ENCODE peak calls at places on chromosomes 12 and 14, in ten cellular contexts. One of them, this sample, is unnamed.

GRCh38 chr12:12327802-12328201 is 22.2 kb downstream of the MANSC1 start:
- DNase-seq in IMR-90: peak
- DNase-seq in AG04450: no peak
- DNase-seq in lower lobe of right lung: no peak
- DNase-seq in A549: peak
- DNase-seq in Peyer's patch: no peak
- DNase-seq in body of pancreas: no peak
- DNase-seq in breast epithelium: no peak
- DNase-seq in pancreas: no peak
- DNase-seq in neuronal stem cell: no peak
- DNase-seq in this sample: peak

GRCh38 chr12:107385518-107385917 is 292.2 kb upstream of the CRY1 start:
- DNase-seq in breast epithelium: peak
- DNase-seq in neuronal stem cell: no peak
- DNase-seq in AG04450: no peak
- DNase-seq in body of pancreas: no peak
- DNase-seq in lower lobe of right lung: no peak
- DNase-seq in Peyer's patch: no peak
- DNase-seq in pancreas: no peak
- DNase-seq in A549: no peak
- DNase-seq in IMR-90: no peak
- DNase-seq in this sample: peak

GRCh38 chr14:50883827-50884197 is 12.0 kb downstream of the ABHD12B start:
- DNase-seq in lower lobe of right lung: no peak
- DNase-seq in body of pancreas: no peak
- DNase-seq in A549: no peak
- DNase-seq in neuronal stem cell: no peak
- DNase-seq in pancreas: no peak
- DNase-seq in IMR-90: no peak
- DNase-seq in Peyer's patch: no peak
- DNase-seq in AG04450: no peak
- DNase-seq in breast epithelium: no peak
- DNase-seq in this sample: no peak

GRCh38 chr14:100080206-100080605 is 15.0 kb downstream of the EVL start:
- DNase-seq in IMR-90: no peak
- DNase-seq in A549: no peak
- DNase-seq in breast epithelium: no peak
- DNase-seq in lower lobe of right lung: no peak
- DNase-seq in neuronal stem cell: no peak
- DNase-seq in pancreas: no peak
- DNase-seq in Peyer's patch: no peak
- DNase-seq in body of pancreas: no peak
- DNase-seq in AG04450: no peak
- DNase-seq in this sample: no peak

GRCh38 chr14:75673345-75673744 is 12.3 kb downstream of the TTLL5 start:
- DNase-seq in body of pancreas: no peak
- DNase-seq in IMR-90: no peak
- DNase-seq in AG04450: no peak
- DNase-seq in neuronal stem cell: no peak
- DNase-seq in Peyer's patch: no peak
- DNase-seq in A549: no peak
- DNase-seq in pancreas: no peak
- DNase-seq in lower lobe of right lung: no peak
- DNase-seq in breast epithelium: no peak
- DNase-seq in this sample: no peak

GRCh38 chr12:22283006-22283506 is 51.5 kb downstream of the ST8SIA1 start:
- DNase-seq in Peyer's patch: no peak
- DNase-seq in neuronal stem cell: no peak
- DNase-seq in A549: no peak
- DNase-seq in breast epithelium: no peak
- DNase-seq in lower lobe of right lung: no peak
- DNase-seq in AG04450: no peak
- DNase-seq in IMR-90: peak
- DNase-seq in pancreas: no peak
- DNase-seq in body of pancreas: no peak
- DNase-seq in this sample: peak

GRCh38 chr12:49838973-49839633 is 3.8 kb downstream of the BCDIN3D start:
- DNase-seq in A549: peak
- DNase-seq in lower lobe of right lung: no peak
- DNase-seq in IMR-90: peak
- DNase-seq in breast epithelium: peak
- DNase-seq in AG04450: no peak
- DNase-seq in Peyer's patch: no peak
- DNase-seq in pancreas: no peak
- DNase-seq in body of pancreas: no peak
- DNase-seq in neuronal stem cell: no peak
- DNase-seq in this sample: peak

GRCh38 chr12:113135178-113136127 is at the start of gene RASAL1:
- DNase-seq in IMR-90: no peak
- DNase-seq in breast epithelium: peak
- DNase-seq in body of pancreas: peak
- DNase-seq in pancreas: peak
- DNase-seq in lower lobe of right lung: peak
- DNase-seq in Peyer's patch: peak
- DNase-seq in neuronal stem cell: no peak
- DNase-seq in A549: peak
- DNase-seq in AG04450: no peak
- DNase-seq in this sample: no peak

GRCh38 chr12:93593833-93594232 is 21.4 kb downstream of the SOCS2 start:
- DNase-seq in pancreas: no peak
- DNase-seq in A549: no peak
- DNase-seq in IMR-90: no peak
- DNase-seq in body of pancreas: no peak
- DNase-seq in neuronal stem cell: no peak
- DNase-seq in AG04450: no peak
- DNase-seq in lower lobe of right lung: no peak
- DNase-seq in breast epithelium: no peak
- DNase-seq in Peyer's patch: no peak
- DNase-seq in this sample: no peak

GRCh38 chr12:93595336-93595735 is 22.9 kb downstream of the SOCS2 start:
- DNase-seq in body of pancreas: no peak
- DNase-seq in IMR-90: no peak
- DNase-seq in breast epithelium: no peak
- DNase-seq in Peyer's patch: no peak
- DNase-seq in AG04450: no peak
- DNase-seq in A549: no peak
- DNase-seq in lower lobe of right lung: no peak
- DNase-seq in neuronal stem cell: no peak
- DNase-seq in pancreas: no peak
- DNase-seq in this sample: no peak

GRCh38 chr12:93592641-93593396 is 20.3 kb downstream of the SOCS2 start:
- DNase-seq in body of pancreas: no peak
- DNase-seq in lower lobe of right lung: no peak
- DNase-seq in A549: no peak
- DNase-seq in pancreas: no peak
- DNase-seq in IMR-90: no peak
- DNase-seq in AG04450: no peak
- DNase-seq in neuronal stem cell: no peak
- DNase-seq in breast epithelium: no peak
- DNase-seq in Peyer's patch: no peak
- DNase-seq in this sample: no peak

GRCh38 chr12:93597608-93598007 is 25.1 kb downstream of the SOCS2 start:
- DNase-seq in AG04450: no peak
- DNase-seq in body of pancreas: no peak
- DNase-seq in lower lobe of right lung: no peak
- DNase-seq in A549: no peak
- DNase-seq in pancreas: no peak
- DNase-seq in neuronal stem cell: no peak
- DNase-seq in IMR-90: no peak
- DNase-seq in Peyer's patch: no peak
- DNase-seq in breast epithelium: no peak
- DNase-seq in this sample: no peak

DNA sequence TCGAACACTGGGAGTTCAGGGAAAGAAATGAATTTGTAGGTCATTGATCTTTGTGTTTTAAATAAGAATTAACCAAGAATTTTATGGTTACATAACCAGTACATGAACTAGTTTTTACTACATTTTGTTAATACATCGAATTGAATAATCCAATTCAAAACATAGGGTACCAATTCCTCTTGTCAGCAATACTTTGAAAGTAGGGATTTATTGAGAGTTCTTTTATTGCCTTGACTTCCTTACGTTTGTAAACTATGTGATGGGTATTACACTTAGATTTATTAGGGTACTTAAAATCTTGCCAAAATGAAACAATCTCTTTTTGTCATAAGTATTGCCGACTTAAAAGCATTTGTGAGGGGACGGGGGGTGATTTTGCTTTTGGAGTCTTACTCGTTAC is 22.3 kb downstream of the SOCS2 start:
- DNase-seq in IMR-90: no peak
- DNase-seq in breast epithelium: no peak
- DNase-seq in Peyer's patch: no peak
- DNase-seq in pancreas: no peak
- DNase-seq in lower lobe of right lung: no peak
- DNase-seq in A549: no peak
- DNase-seq in body of pancreas: no peak
- DNase-seq in AG04450: no peak
- DNase-seq in neuronal stem cell: no peak
- DNase-seq in this sample: no peak
- H3K27ac ChIP-seq in IMR-90: no peak
- H3K27ac ChIP-seq in breast epithelium: peak
- H3K27ac ChIP-seq in Peyer's patch: no peak
- H3K27ac ChIP-seq in pancreas: no peak
- H3K27ac ChIP-seq in lower lobe of right lung: peak
- H3K27ac ChIP-seq in A549: no peak
- H3K27ac ChIP-seq in body of pancreas: peak
- H3K27ac ChIP-seq in AG04450: no peak
- H3K27ac ChIP-seq in neuronal stem cell: no peak
- H3K27ac ChIP-seq in this sample: no peak

GRCh38 chr12:102425109-102426009 is 55.0 kb downstream of the IGF1 start:
- DNase-seq in pancreas: no peak
- DNase-seq in A549: no peak
- DNase-seq in lower lobe of right lung: no peak
- DNase-seq in Peyer's patch: no peak
- DNase-seq in neuronal stem cell: no peak
- DNase-seq in IMR-90: no peak
- DNase-seq in breast epithelium: no peak
- DNase-seq in AG04450: no peak
- DNase-seq in body of pancreas: no peak
- DNase-seq in this sample: no peak

GRCh38 chr12:102426599-102427541 is 53.5 kb downstream of the IGF1 start:
- DNase-seq in neuronal stem cell: no peak
- DNase-seq in Peyer's patch: no peak
- DNase-seq in lower lobe of right lung: no peak
- DNase-seq in AG04450: no peak
- DNase-seq in pancreas: no peak
- DNase-seq in IMR-90: peak
- DNase-seq in body of pancreas: no peak
- DNase-seq in breast epithelium: no peak
- DNase-seq in A549: no peak
- DNase-seq in this sample: no peak

GRCh38 chr12:102429755-102430154 is 50.6 kb downstream of the IGF1 start:
- DNase-seq in AG04450: no peak
- DNase-seq in IMR-90: no peak
- DNase-seq in lower lobe of right lung: no peak
- DNase-seq in pancreas: no peak
- DNase-seq in body of pancreas: no peak
- DNase-seq in Peyer's patch: no peak
- DNase-seq in neuronal stem cell: no peak
- DNase-seq in A549: no peak
- DNase-seq in breast epithelium: no peak
- DNase-seq in this sample: no peak

GRCh38 chr12:102429211-102429610 is 51.2 kb downstream of the IGF1 start:
- DNase-seq in Peyer's patch: no peak
- DNase-seq in neuronal stem cell: no peak
- DNase-seq in breast epithelium: no peak
- DNase-seq in A549: no peak
- DNase-seq in AG04450: no peak
- DNase-seq in pancreas: no peak
- DNase-seq in lower lobe of right lung: no peak
- DNase-seq in IMR-90: no peak
- DNase-seq in body of pancreas: no peak
- DNase-seq in this sample: no peak

DNA sequence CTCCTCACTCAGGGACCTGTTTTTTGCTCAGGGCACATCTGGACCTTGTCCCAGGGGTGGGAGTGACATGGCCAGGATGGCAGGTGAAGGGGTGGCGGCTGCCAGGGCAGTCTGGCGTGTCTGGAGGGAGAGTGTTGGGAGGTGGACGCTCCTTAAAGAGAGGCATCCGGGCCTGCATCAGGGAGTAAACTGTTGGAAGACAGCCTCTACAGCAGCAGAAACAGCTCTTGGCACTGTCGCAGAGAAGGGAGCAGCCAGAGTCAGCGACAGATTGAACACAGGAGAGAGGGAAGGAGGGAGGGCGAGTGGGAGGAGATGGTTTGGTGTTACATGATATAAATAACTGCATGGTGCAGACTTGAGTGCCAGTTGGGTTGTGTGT is 52.8 kb downstream of the IGF1 start:
- DNase-seq in AG04450: no peak
- DNase-seq in lower lobe of right lung: no peak
- DNase-seq in body of pancreas: peak
- DNase-seq in Peyer's patch: no peak
- DNase-seq in pancreas: no peak
- DNase-seq in breast epithelium: peak
- DNase-seq in A549: no peak
- DNase-seq in IMR-90: no peak
- DNase-seq in neuronal stem cell: no peak
- DNase-seq in this sample: no peak
- H3K27ac ChIP-seq in AG04450: peak
- H3K27ac ChIP-seq in lower lobe of right lung: no peak
- H3K27ac ChIP-seq in body of pancreas: no peak
- H3K27ac ChIP-seq in Peyer's patch: no peak
- H3K27ac ChIP-seq in pancreas: no peak
- H3K27ac ChIP-seq in breast epithelium: peak
- H3K27ac ChIP-seq in A549: no peak
- H3K27ac ChIP-seq in IMR-90: peak
- H3K27ac ChIP-seq in neuronal stem cell: no peak
- H3K27ac ChIP-seq in this sample: no peak

DNA sequence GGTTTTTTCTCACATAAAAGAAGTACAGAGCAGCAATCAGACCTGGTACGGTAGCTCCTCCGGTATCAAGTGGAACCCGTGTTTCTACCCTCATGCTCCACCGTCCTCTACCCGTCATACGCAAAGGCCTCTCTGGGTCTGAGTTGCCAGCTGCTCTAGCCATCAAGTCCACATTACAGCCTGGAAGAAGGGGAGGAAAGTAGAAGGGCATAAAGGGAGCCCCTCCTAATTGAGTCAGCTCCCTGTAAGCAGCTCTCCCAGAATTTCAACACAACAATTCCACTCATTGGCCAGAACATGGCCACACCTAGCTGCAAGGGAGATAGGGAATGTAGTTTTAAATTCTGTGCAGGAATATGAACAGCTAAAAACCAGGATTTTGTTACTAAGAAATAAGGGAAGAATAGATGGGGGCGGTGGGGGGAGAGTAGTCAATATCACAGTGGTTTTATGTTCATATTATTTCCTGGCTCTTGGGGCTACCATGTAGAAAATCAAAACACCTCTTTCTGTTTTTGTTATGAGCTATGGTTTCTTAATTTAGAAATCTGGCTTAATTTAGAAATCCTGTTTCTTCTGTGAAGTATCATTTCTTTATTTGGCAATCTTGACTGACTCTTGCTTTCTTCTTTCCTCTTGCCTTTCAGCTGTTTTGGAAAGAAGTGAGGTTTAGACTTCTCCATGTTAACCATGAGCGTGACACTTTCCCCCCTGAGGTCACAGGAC is 103.9 kb downstream of the AKAP6 start:
- DNase-seq in lower lobe of right lung: no peak
- DNase-seq in A549: no peak
- DNase-seq in IMR-90: no peak
- DNase-seq in neuronal stem cell: no peak
- DNase-seq in Peyer's patch: no peak
- DNase-seq in AG04450: no peak
- DNase-seq in pancreas: no peak
- DNase-seq in breast epithelium: no peak
- DNase-seq in body of pancreas: no peak
- DNase-seq in this sample: no peak
- H3K27ac ChIP-seq in lower lobe of right lung: no peak
- H3K27ac ChIP-seq in A549: no peak
- H3K27ac ChIP-seq in IMR-90: no peak
- H3K27ac ChIP-seq in neuronal stem cell: no peak
- H3K27ac ChIP-seq in Peyer's patch: no peak
- H3K27ac ChIP-seq in AG04450: no peak
- H3K27ac ChIP-seq in pancreas: no peak
- H3K27ac ChIP-seq in breast epithelium: peak
- H3K27ac ChIP-seq in body of pancreas: no peak
- H3K27ac ChIP-seq in this sample: no peak

DNA sequence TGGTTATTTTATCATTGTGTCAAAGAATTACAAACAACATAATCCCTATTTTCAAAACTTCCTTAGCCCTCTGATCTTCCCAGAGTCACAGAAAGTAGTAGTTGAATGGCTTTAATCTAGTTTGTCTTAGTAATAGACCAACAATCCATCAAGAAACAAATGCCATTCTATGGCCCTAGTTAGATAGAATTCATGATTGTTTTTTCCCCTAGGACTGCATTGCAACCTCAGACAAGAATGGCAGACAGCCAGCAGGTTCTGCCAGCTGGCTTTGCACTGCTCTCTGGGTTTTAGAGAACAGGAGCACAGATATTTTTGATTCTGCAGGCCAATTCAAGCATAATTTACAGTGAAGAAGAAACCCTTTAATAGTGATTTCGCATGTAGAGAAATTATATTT is 33.8 kb downstream of the SYT1 start:
- DNase-seq in IMR-90: no peak
- DNase-seq in A549: no peak
- DNase-seq in pancreas: peak
- DNase-seq in neuronal stem cell: no peak
- DNase-seq in lower lobe of right lung: no peak
- DNase-seq in Peyer's patch: no peak
- DNase-seq in body of pancreas: peak
- DNase-seq in breast epithelium: peak
- DNase-seq in AG04450: no peak
- DNase-seq in this sample: peak
- H3K27ac ChIP-seq in IMR-90: no peak
- H3K27ac ChIP-seq in A549: no peak
- H3K27ac ChIP-seq in pancreas: no peak
- H3K27ac ChIP-seq in neuronal stem cell: no peak
- H3K27ac ChIP-seq in lower lobe of right lung: no peak
- H3K27ac ChIP-seq in Peyer's patch: no peak
- H3K27ac ChIP-seq in body of pancreas: no peak
- H3K27ac ChIP-seq in breast epithelium: no peak
- H3K27ac ChIP-seq in AG04450: no peak
- H3K27ac ChIP-seq in this sample: no peak